ENCODE peak calls at places on chromosomes 13 and 19, in five cellular contexts. B, Y, V, F and D are unnamed samples. For H3K4me1, the result is how much of the 10 kb centered on the place peaks cover.

GRCh38 chr13:24742986-24743385 is 21.0 kb upstream of the RNF17 start:
- DNase-seq in B (no peak), Y (no peak), V (no peak), F (no peak), D (no peak)

GRCh38 chr13:81020010-81020409 is 679.1 kb upstream of the SPRY2 start:
- DNase-seq in B (no peak), Y (no peak), V (no peak), F (no peak), D (no peak)

GRCh38 chr19:947707-948533 is 22.1 kb downstream of the ARID3A start:
- DNase-seq in B (peak), Y (peak), V (no peak), F (peak), D (peak)

GRCh38 chr19:12482505-12482886 is 2.1 kb downstream of the ZNF709 start:
- DNase-seq in B (no peak), Y (no peak), V (no peak), F (no peak), D (no peak)

GRCh38 chr19:869245-870177 is 10.0 kb downstream of the CFD start:
- DNase-seq in B (peak), Y (peak), V (no peak), F (no peak), D (no peak)

GRCh38 chr19:38004100-38004504 is 97.1 kb downstream of the SIPA1L3 start:
- DNase-seq in B (no peak), Y (no peak), V (no peak), F (no peak), D (no peak)

GRCh38 chr19:35513231-35513974 is at the start of gene DMKN:
- DNase-seq in B (no peak), Y (no peak), V (no peak), F (no peak), D (no peak)

GRCh38 chr13:54536112-54536511 is 1507.5 kb downstream of the OLFM4 start:
- DNase-seq in B (no peak), Y (no peak), V (no peak), F (no peak), D (no peak)

GRCh38 chr19:28330831-28331230 is 882.1 kb downstream of the UQCRFS1 start:
- DNase-seq in B (no peak), Y (no peak), V (no peak), F (no peak), D (no peak)

GRCh38 chr13:113579686-113580085 is 4.9 kb upstream of the TFDP1 start:
- DNase-seq in B (no peak), Y (no peak), V (no peak), F (peak), D (no peak)

GRCh38 chr13:111215081-111216047 is 100.3 kb downstream of the ARHGEF7 start:
- DNase-seq in B (no peak), Y (no peak), V (no peak), F (no peak), D (no peak)

GRCh38 chr13:63393112-63393511 is 1977.5 kb upstream of the PCDH20 start:
- DNase-seq in B (no peak), Y (no peak), V (no peak), F (no peak), D (no peak)

GRCh38 chr13:60969659-60970058 is 446.0 kb downstream of the PCDH20 start:
- DNase-seq in B (no peak), Y (no peak), V (no peak), F (no peak), D (no peak)

GRCh38 chr19:33520844-33521479 is 629 bp downstream of the PEPD start:
- DNase-seq in B (no peak), Y (peak), V (no peak), F (no peak), D (no peak)

GRCh38 chr19:56383826-56384605 is 9.3 kb downstream of the ZNF582 start:
- DNase-seq in B (no peak), Y (no peak), V (no peak), F (no peak), D (no peak)

GRCh38 chr13:32033744-32034143 is 2.2 kb downstream of the FRY start:
- DNase-seq in B (no peak), Y (no peak), V (no peak), F (no peak), D (no peak)

GRCh38 chr13:45299194-45299593 is 41.8 kb downstream of the TPT1 start:
- DNase-seq in B (no peak), Y (no peak), V (no peak), F (no peak), D (no peak)

GRCh38 chr13:37984357-37984756 is 114.8 kb upstream of the TRPC4 start:
- DNase-seq in B (no peak), Y (no peak), V (no peak), F (no peak), D (no peak)

GRCh38 chr13:95441326-95441725 is 111.2 kb upstream of the CLDN10 start:
- DNase-seq in B (no peak), Y (no peak), V (no peak), F (no peak), D (no peak)

GRCh38 chr19:41327499-41328156 is 17.7 kb downstream of the CCDC97 start:
- DNase-seq in B (peak), Y (peak), V (no peak), F (peak), D (peak)

GRCh38 chr13:113364933-113365371 is 1.0 kb upstream of the GRTP1 start:
- DNase-seq in B (peak), Y (peak), V (no peak), F (no peak), D (no peak)

GRCh38 chr19:51593138-51593890 is 22.2 kb downstream of the ZNF175 start:
- DNase-seq in B (no peak), Y (no peak), V (no peak), F (no peak), D (peak)

GRCh38 chr13:93525087-93525486 is 298.5 kb downstream of the GPC6 start:
- DNase-seq in B (no peak), Y (no peak), V (no peak), F (no peak), D (no peak)

GRCh38 chr13:111183959-111184684 is 69.0 kb downstream of the ARHGEF7 start:
- DNase-seq in B (peak), Y (no peak), V (no peak), F (no peak), D (no peak)

GRCh38 chr19:45051929-45052579 is 13.2 kb downstream of the CLASRP start:
- DNase-seq in B (no peak), Y (peak), V (no peak), F (no peak), D (peak)

GRCh38 chr19:10508707-10509106 is 5.6 kb upstream of the KEAP1 start:
- DNase-seq in B (no peak), Y (no peak), V (no peak), F (no peak), D (no peak)

GRCh38 chr13:34076943-34077703 is 259.2 kb downstream of the RFC3 start:
- DNase-seq in B (no peak), Y (no peak), V (no peak), F (no peak), D (no peak)

GRCh38 chr13:69324109-69324886 is 783.3 kb upstream of the ATXN8OS start:
- DNase-seq in B (no peak), Y (no peak), V (no peak), F (no peak), D (no peak)

GRCh38 chr19:7942981-7943443 is 454 bp downstream of the TIMM44 start:
- DNase-seq in B (no peak), Y (no peak), V (no peak), F (no peak), D (no peak)

GRCh38 chr13:23990443-23990842 is 93.1 kb upstream of the C1QTNF9B start:
- DNase-seq in B (no peak), Y (no peak), V (no peak), F (no peak), D (no peak)

GRCh38 chr13:34967851-34968562 is 25.9 kb downstream of the NBEA start:
- DNase-seq in B (no peak), Y (no peak), V (no peak), F (no peak), D (no peak)

GRCh38 chr13:79703772-79704171 is 222.8 kb downstream of the NDFIP2 start:
- DNase-seq in B (no peak), Y (no peak), V (no peak), F (no peak), D (no peak)

GRCh38 chr13:89205856-89206255 is 1534.7 kb downstream of the SLITRK5 start:
- DNase-seq in B (no peak), Y (no peak), V (no peak), F (no peak), D (no peak)

GRCh38 chr13:83883061-83883523 is 818 bp upstream of the SLITRK1 start:
- DNase-seq in B (no peak), Y (no peak), V (no peak), F (no peak), D (no peak)

GRCh38 chr19:13396256-13397080 is 109.8 kb downstream of the CACNA1A start:
- DNase-seq in B (peak), Y (peak), V (no peak), F (no peak), D (peak)

GRCh38 chr19:33622505-33622808 is 704 bp downstream of the CHST8 start:
- DNase-seq in B (no peak), Y (no peak), V (no peak), F (no peak), D (no peak)

GRCh38 chr13:28489975-28490550 is 4.9 kb downstream of the FLT1 start:
- DNase-seq in B (no peak), Y (no peak), V (no peak), F (no peak), D (no peak)
- H3K4me1 ChIP-seq in B (under half), Y (under half), V (under half), F (under half), D (under half)

DNA sequence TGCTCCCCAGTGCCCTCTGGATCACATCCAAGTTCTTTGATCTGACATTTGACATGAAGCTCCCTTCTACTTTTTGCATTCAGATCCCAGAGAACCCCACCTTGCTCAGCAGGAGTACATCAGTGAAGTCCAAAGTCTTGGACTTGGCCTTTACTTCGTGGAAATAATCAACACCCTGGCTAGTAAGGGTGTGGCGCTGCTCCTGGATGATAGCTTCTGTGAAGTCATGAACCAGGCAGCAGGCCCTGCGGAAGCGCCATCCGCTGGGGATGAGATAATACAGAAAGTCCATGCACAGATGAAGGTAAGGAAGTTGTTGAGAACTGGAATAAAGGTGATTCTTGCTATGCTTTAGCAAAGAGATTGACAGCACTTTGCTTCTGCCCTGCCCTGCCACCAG is 43.2 kb downstream of the OR10H4 start:
- DNase-seq in B (no peak), Y (no peak), V (no peak), F (no peak), D (no peak)
- H3K4me1 ChIP-seq in B (under half), Y (under half), V (under half), F (under half), D (under half)

DNA sequence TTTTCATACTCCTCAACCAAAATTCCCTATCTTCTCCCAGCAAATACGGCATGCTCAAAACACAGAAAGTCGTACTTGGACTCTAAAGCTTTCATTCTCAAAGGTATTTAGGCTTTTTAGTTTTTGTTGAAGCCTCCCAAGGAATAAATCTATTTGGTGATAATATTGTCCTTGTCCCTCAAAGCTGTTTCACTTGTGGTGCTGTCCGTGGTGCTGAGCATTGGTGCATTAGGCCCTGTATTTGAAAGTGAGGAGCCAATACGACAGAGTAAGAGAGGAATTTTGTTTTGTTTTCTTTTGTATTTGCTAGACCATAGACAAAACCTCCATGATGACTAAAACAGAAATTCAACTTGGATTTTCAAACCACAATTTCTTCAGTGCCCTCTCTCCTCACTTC is 3.2 kb upstream of the LGALS13 start:
- DNase-seq in B (no peak), Y (no peak), V (no peak), F (no peak), D (no peak)
- H3K4me1 ChIP-seq in B (under half), Y (under half), V (under half), F (under half), D (under half)

GRCh38 chr19:6725513-6726231 is 5.2 kb upstream of the C3 start:
- DNase-seq in B (no peak), Y (no peak), V (no peak), F (no peak), D (no peak)

GRCh38 chr19:6723108-6723618 is 2.7 kb upstream of the C3 start:
- DNase-seq in B (peak), Y (no peak), V (no peak), F (peak), D (no peak)

GRCh38 chr19:6723738-6724137 is 3.3 kb upstream of the C3 start:
- DNase-seq in B (no peak), Y (no peak), V (no peak), F (no peak), D (no peak)

GRCh38 chr19:6721773-6722172 is 1.3 kb upstream of the C3 start:
- DNase-seq in B (peak), Y (no peak), V (no peak), F (no peak), D (no peak)

GRCh38 chr19:6724631-6725185 is 4.3 kb upstream of the C3 start:
- DNase-seq in B (no peak), Y (no peak), V (no peak), F (no peak), D (no peak)
- H3K4me1 ChIP-seq in B (under half), Y (under half), V (under half), F (under half), D (under half)

GRCh38 chr19:15300533-15301194 is 31.7 kb downstream of the BRD4 start:
- DNase-seq in B (no peak), Y (no peak), V (peak), F (no peak), D (no peak)

GRCh38 chr19:15304140-15304705 is 28.1 kb downstream of the BRD4 start:
- DNase-seq in B (no peak), Y (no peak), V (no peak), F (peak), D (no peak)

GRCh38 chr19:15307169-15307568 is 25.2 kb downstream of the BRD4 start:
- DNase-seq in B (no peak), Y (no peak), V (no peak), F (no peak), D (no peak)

GRCh38 chr19:15303105-15303780 is 29.1 kb downstream of the BRD4 start:
- DNase-seq in B (no peak), Y (no peak), V (no peak), F (peak), D (no peak)

GRCh38 chr19:15305582-15306334 is 26.6 kb downstream of the BRD4 start:
- DNase-seq in B (no peak), Y (no peak), V (no peak), F (no peak), D (no peak)
- H3K4me1 ChIP-seq in B (under half), Y (under half), V (under half), F (half or more), D (under half)

GRCh38 chr19:47680858-47681332 is 32.3 kb upstream of the EHD2 start:
- DNase-seq in B (peak), Y (no peak), V (no peak), F (no peak), D (no peak)
- H3K4me1 ChIP-seq in B (under half), Y (under half), V (under half), F (under half), D (under half)

GRCh38 chr13:101116826-101117225 is 299.5 kb downstream of the NALCN start:
- DNase-seq in B (no peak), Y (no peak), V (no peak), F (no peak), D (no peak)

GRCh38 chr13:101123028-101123427 is 293.3 kb downstream of the NALCN start:
- DNase-seq in B (no peak), Y (no peak), V (no peak), F (no peak), D (no peak)

GRCh38 chr13:101116381-101116780 is 299.9 kb downstream of the NALCN start:
- DNase-seq in B (no peak), Y (no peak), V (no peak), F (no peak), D (no peak)

GRCh38 chr13:101115762-101116161 is 300.5 kb downstream of the NALCN start:
- DNase-seq in B (no peak), Y (no peak), V (no peak), F (no peak), D (no peak)

DNA sequence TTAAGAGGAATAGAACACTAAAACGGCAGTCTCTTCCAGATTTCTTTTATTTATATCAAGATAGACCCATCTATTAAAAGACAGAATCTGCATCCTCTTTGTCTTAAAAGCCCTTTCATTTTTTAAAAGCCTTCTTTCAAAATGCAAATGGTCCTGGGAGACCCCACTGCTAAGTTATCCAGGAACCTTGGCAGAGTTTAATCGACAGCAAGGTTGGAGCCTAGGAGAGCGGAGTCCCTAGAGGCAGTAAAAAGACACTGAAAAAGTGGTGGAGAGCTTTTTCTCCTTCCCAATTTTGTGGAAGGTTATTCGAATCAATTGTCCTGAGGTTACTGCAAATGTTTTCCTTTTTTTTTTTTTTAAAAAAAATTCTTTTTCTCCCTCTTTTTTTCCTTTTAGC is 294.7 kb downstream of the NALCN start:
- DNase-seq in B (no peak), Y (no peak), V (no peak), F (no peak), D (no peak)
- H3K4me1 ChIP-seq in B (under half), Y (under half), V (under half), F (under half), D (under half)

DNA sequence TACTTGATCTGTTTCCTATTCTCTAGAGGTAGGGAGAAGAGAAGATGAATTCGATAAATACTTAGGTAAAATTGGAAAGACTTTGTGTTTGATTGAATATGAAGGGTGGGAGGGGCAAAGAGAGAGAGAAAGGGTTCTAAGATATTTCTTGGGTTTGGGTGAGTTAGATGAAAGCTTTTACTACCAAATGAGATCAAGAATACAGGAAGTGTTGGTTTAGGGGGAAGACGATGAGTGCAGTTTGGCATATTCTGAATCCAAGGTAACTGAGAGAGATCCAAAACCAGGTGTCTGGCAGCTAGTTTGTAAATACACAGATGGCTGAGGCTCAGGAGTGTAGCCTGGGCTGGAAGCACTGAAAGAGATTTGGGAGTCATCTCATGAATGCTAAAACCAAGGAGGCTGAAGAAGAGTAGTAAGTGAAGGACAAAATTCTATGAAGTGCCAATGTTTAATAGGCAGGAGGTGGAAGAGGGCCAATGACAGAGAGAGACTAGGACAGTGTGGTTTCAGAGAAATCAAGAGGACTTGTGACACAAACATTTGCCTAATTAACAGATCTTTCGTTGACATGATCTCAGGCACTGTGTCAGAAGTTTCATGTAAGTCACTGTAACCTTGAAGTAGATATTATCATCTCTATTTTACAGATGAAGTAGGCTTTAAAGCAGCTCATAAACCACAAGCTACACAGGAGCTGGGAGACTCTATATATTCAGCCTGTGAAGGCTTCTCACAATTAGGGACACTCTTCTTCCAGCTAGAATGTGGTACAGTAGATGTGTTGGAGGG is 70.2 kb upstream of the ZDHHC20 start:
- DNase-seq in B (no peak), Y (no peak), V (no peak), F (no peak), D (no peak)
- H3K4me1 ChIP-seq in B (under half), Y (under half), V (under half), F (under half), D (under half)

DNA sequence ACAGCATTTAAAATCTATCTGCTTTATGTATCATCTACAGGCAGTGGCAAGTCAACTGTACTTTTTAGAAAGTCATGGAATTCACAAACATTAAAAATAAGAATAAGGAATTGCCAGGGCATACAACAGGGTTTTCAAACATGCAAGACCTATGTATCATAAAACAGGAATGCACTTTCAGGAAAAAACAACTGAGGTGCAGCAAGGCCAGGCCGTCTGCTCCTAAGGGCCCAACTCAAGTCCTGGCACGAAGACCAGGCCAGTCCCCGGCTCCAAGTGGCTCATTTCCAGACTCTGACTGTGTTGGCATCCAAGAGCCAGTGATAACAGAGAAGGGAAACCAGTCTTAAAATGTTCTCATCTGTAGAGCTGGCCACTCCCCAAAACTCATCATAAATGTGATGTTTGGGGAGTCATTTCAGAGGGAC is 7.1 kb downstream of the RFX2 start:
- DNase-seq in B (peak), Y (no peak), V (no peak), F (peak), D (no peak)
- H3K4me1 ChIP-seq in B (under half), Y (under half), V (under half), F (half or more), D (under half)